ENCODE peak calls at places on chromosome 6, in ten cellular contexts. H, L, Y, D, A, C, S, T, M and K are unnamed samples.

GRCh38 chr6:27651371-27651732 is 178.4 kb upstream of the ZNF184 start:
- DNase-seq in Y (no peak), M (no peak), C (no peak), S (peak; percentile 22), L (no peak), H (no peak), A (no peak), T (no peak), D (no peak), K (no peak)

GRCh38 chr6:47934023-47934422 is 152.2 kb downstream of the OPN5 start:
- DNase-seq in Y (no peak), S (peak; percentile 49), L (no peak), T (no peak), H (no peak), M (no peak), C (no peak), A (no peak), D (no peak), K (no peak)

GRCh38 chr6:120569689-120570088 is 764.6 kb downstream of the TBC1D32 start:
- DNase-seq in A (no peak), M (no peak), L (no peak), S (no peak), T (no peak), C (no peak), H (no peak), Y (no peak), D (no peak), K (no peak)

GRCh38 chr6:54041239-54041638 is 70.0 kb upstream of the MLIP start:
- DNase-seq in D (no peak), H (no peak), M (no peak), L (no peak), S (no peak), Y (no peak), C (no peak), A (no peak), T (no peak), K (no peak)

GRCh38 chr6:158039571-158040050 is 57.9 kb downstream of the SYNJ2 start:
- DNase-seq in T (no peak), Y (no peak), H (no peak), M (no peak), C (no peak), D (no peak), L (peak; percentile 27), A (no peak), S (no peak), K (no peak)

GRCh38 chr6:1636971-1637871 is 27.5 kb downstream of the FOXC1 start:
- DNase-seq in T (peak; percentile 81), S (no peak), Y (no peak), D (no peak), M (no peak), L (no peak), A (peak; percentile 83), C (no peak), H (no peak), K (no peak)

GRCh38 chr6:126307859-126308258 is 32.1 kb upstream of the CENPW start:
- DNase-seq in A (peak; percentile 55), S (no peak), T (no peak), M (no peak), D (no peak), Y (peak; percentile 2), H (no peak), L (no peak), C (peak; percentile 30), K (no peak)

GRCh38 chr6:138227316-138227781 is 9.1 kb upstream of the PBOV1 start:
- DNase-seq in S (no peak), C (no peak), D (no peak), M (no peak), H (no peak), A (no peak), L (no peak), Y (no peak), T (peak; percentile 83), K (no peak)

GRCh38 chr6:154292855-154293519 is 63.6 kb downstream of the IPCEF1 start:
- DNase-seq in L (no peak), C (peak; percentile 60), D (no peak), S (no peak), H (no peak), Y (peak; percentile 50), A (peak; percentile 49), M (no peak), T (peak; percentile 65), K (no peak)

GRCh38 chr6:9520417-9521151 is 894.3 kb downstream of the TFAP2A start:
- DNase-seq in L (no peak), Y (peak; percentile 55), S (no peak), C (no peak), D (no peak), A (peak; percentile 66), M (no peak), T (no peak), H (no peak), K (no peak)

GRCh38 chr6:109768485-109768884 is 77.4 kb downstream of the FIG4 start:
- DNase-seq in Y (peak; percentile 51), A (no peak), H (no peak), M (no peak), L (no peak), T (no peak), S (no peak), C (no peak), D (no peak), K (no peak)

GRCh38 chr6:139436521-139437348 is 62.3 kb upstream of the CITED2 start:
- DNase-seq in Y (no peak), M (no peak), D (no peak), S (no peak), H (no peak), L (no peak), A (peak; percentile 55), T (peak; percentile 11), C (no peak), K (no peak)

GRCh38 chr6:116779569-116780164 is 14.1 kb upstream of the FAM162B start:
- DNase-seq in Y (peak; percentile 50), S (no peak), M (no peak), H (peak; percentile 12), C (peak; percentile 11), D (no peak), T (peak; percentile 59), L (no peak), A (peak; percentile 8), K (no peak)

GRCh38 chr6:155782320-155782730 is 326.7 kb upstream of the NOX3 start:
- DNase-seq in M (no peak), C (peak; percentile 76), A (peak; percentile 24), Y (peak; percentile 26), H (no peak), T (peak; percentile 95), L (no peak), D (no peak), S (no peak), K (no peak)

GRCh38 chr6:170097505-170098427 is 193.1 kb downstream of the DLL1 start:
- DNase-seq in L (no peak), M (no peak), Y (no peak), A (no peak), D (no peak), H (no peak), S (peak; percentile 4), C (no peak), T (no peak), K (peak; percentile 10)

GRCh38 chr6:11043961-11044711 is at the start of gene ELOVL2:
- DNase-seq in Y (peak; percentile 84), S (peak; percentile 72), C (no peak), H (no peak), M (no peak), A (peak; percentile 44), L (peak; percentile 5), T (no peak), D (peak; percentile 29), K (no peak)

GRCh38 chr6:69594405-69594804 is 202.4 kb downstream of the LMBRD1 start:
- DNase-seq in Y (no peak), D (no peak), T (no peak), S (no peak), H (no peak), M (no peak), L (no peak), A (no peak), C (no peak), K (no peak)

GRCh38 chr6:139540276-139540675 is 165.8 kb upstream of the CITED2 start:
- DNase-seq in C (no peak), L (peak; percentile 56), T (no peak), A (no peak), Y (peak; percentile 49), S (no peak), M (no peak), H (no peak), D (peak; percentile 29), K (no peak)

GRCh38 chr6:159716247-159717086 is 10.8 kb upstream of the WTAP start:
- DNase-seq in T (no peak), D (no peak), S (no peak), C (no peak), Y (peak; percentile 86), H (peak; percentile 50), L (no peak), A (peak; percentile 78), M (no peak), K (no peak)

GRCh38 chr6:24581084-24581669 is 64.8 kb downstream of the KIAA0319 start:
- DNase-seq in A (peak; percentile 42), M (peak; percentile 63), D (peak; percentile 67), C (peak; percentile 33), L (peak; percentile 57), H (peak; percentile 20), T (peak; percentile 86), S (peak; percentile 82), Y (peak; percentile 65), K (peak; percentile 62)

GRCh38 chr6:137851669-137852068 is 15.4 kb upstream of the TNFAIP3 start:
- DNase-seq in Y (no peak), T (no peak), M (no peak), S (no peak), C (no peak), H (no peak), D (no peak), L (no peak), A (peak; percentile 45), K (no peak)